ENCODE peak calls at places on chromosome 19, in five cellular contexts. S is brain microvascular endothelial cell, O is cardiac muscle cell, H is breast epithelium, C is neural progenitor cell. D is an unnamed sample. For H3K36me3, the result is how much of the 10 kb centered on the place peaks cover.

GRCh38 chr19:39792999-39793546 is 14.4 kb downstream of the LEUTX start:
- DNase-seq in H (peak), O (peak), S (peak), C (peak), D (peak)

GRCh38 chr19:6602729-6603114 is 11.8 kb upstream of the CD70 start:
- DNase-seq in O (no peak), S (no peak), H (no peak), C (no peak), D (no peak)

GRCh38 chr19:23699521-23699860 is 12.5 kb upstream of the ZNF675 start:
- DNase-seq in O (no peak), H (no peak), S (no peak), C (no peak), D (no peak)

GRCh38 chr19:18668252-18668631 is 15.2 kb upstream of the CRTC1 start:
- DNase-seq in H (no peak), S (no peak), C (no peak), O (no peak), D (no peak)

GRCh38 chr19:19820774-19821315 is 705 bp downstream of the ZNF506 start:
- DNase-seq in S (peak), C (no peak), O (peak), H (no peak), D (no peak)

GRCh38 chr19:55160128-55160985 is 2.8 kb upstream of the TNNI3 start:
- DNase-seq in C (peak), S (peak), H (peak), O (peak), D (peak)

GRCh38 chr19:2268480-2268830 is 12.2 kb upstream of the JSRP1 start:
- DNase-seq in H (no peak), C (no peak), S (no peak), O (no peak), D (no peak)

GRCh38 chr19:10230904-10231623 is at the start of gene S1PR2:
- DNase-seq in O (peak), C (peak), H (peak), S (peak), D (peak)

GRCh38 chr19:35899547-35900214 is 659 bp downstream of the NFKBID start:
- DNase-seq in C (peak), H (peak), O (peak), S (peak), D (peak)

GRCh38 chr19:53545271-53546065 is 7.5 kb downstream of the ZNF331 start:
- DNase-seq in S (peak), H (no peak), O (no peak), C (no peak), D (peak)

GRCh38 chr19:9967326-9967725 is 31.0 kb upstream of the OLFM2 start:
- DNase-seq in O (peak), S (no peak), C (no peak), H (no peak), D (no peak)

GRCh38 chr19:4057913-4058695 is 8.6 kb downstream of the ZBTB7A start:
- DNase-seq in C (no peak), H (peak), S (peak), O (peak), D (peak)

GRCh38 chr19:2259331-2259730 is 3.1 kb upstream of the JSRP1 start:
- DNase-seq in C (no peak), O (no peak), S (no peak), H (no peak), D (no peak)

GRCh38 chr19:30391554-30392551 is 19.7 kb downstream of the ZNF536 start:
- DNase-seq in S (no peak), O (peak), C (peak), H (no peak), D (peak)

GRCh38 chr19:23033721-23034120 is 30.7 kb upstream of the ZNF728 start:
- DNase-seq in C (no peak), H (no peak), O (no peak), S (no peak), D (no peak)

GRCh38 chr19:12943437-12944044 is 2.1 kb upstream of the RAD23A start:
- DNase-seq in H (no peak), C (no peak), O (no peak), S (no peak), D (peak)

GRCh38 chr19:50812474-50812873 is 11.1 kb downstream of the KLK1 start:
- DNase-seq in O (no peak), S (no peak), C (no peak), H (no peak), D (no peak)

GRCh38 chr19:33956941-33957340 is 160.3 kb downstream of the KCTD15 start:
- DNase-seq in S (no peak), C (no peak), H (no peak), O (no peak), D (no peak)

GRCh38 chr19:29285187-29285687 is 72.3 kb upstream of the UQCRFS1 start:
- DNase-seq in H (no peak), C (no peak), O (no peak), S (no peak), D (no peak)

GRCh38 chr19:10774893-10775292 is 57.0 kb downstream of the DNM2 start:
- DNase-seq in S (no peak), H (no peak), O (no peak), C (no peak), D (no peak)

GRCh38 chr19:4624733-4625362 is 14.5 kb upstream of the TNFAIP8L1 start:
- DNase-seq in S (no peak), C (peak), H (no peak), O (peak), D (peak)

GRCh38 chr19:50158577-50158976 is 4.5 kb downstream of the IZUMO2 start:
- DNase-seq in O (no peak), C (no peak), S (no peak), H (no peak), D (no peak)

GRCh38 chr19:29620931-29621351 is 14.9 kb downstream of the POP4 start:
- DNase-seq in H (no peak), O (no peak), C (no peak), S (no peak), D (peak)

GRCh38 chr19:4009990-4010807 is 2.7 kb downstream of the PIAS4 start:
- DNase-seq in C (no peak), O (no peak), H (no peak), S (no peak), D (peak)

GRCh38 chr19:24033962-24034342 is 53.0 kb upstream of the ZNF254 start:
- DNase-seq in O (peak), H (peak), S (peak), C (peak), D (peak)

GRCh38 chr19:27718262-27718661 is 1494.7 kb downstream of the UQCRFS1 start:
- DNase-seq in H (no peak), O (no peak), C (no peak), S (no peak), D (no peak)

GRCh38 chr19:11377237-11377636 is 2.8 kb downstream of the SWSAP1 start:
- DNase-seq in O (peak), H (no peak), C (no peak), S (peak), D (no peak)

GRCh38 chr19:16548956-16549355 is 6.7 kb upstream of the CHERP start:
- DNase-seq in O (no peak), C (no peak), H (no peak), S (no peak), D (no peak)

GRCh38 chr19:2627319-2627829 is 75.1 kb downstream of the GNG7 start:
- DNase-seq in C (no peak), H (peak), O (peak), S (peak), D (peak)

GRCh38 chr19:38425810-38426466 is at the start of gene RASGRP4:
- DNase-seq in S (no peak), O (peak), C (no peak), H (no peak), D (peak)

GRCh38 chr19:17538684-17539287 is 16.7 kb upstream of the COLGALT1 start:
- DNase-seq in O (no peak), S (no peak), H (no peak), C (no peak), D (no peak)

GRCh38 chr19:35045667-35046300 is 4.3 kb downstream of the HPN start:
- DNase-seq in S (peak), O (peak), C (peak), H (no peak), D (peak)

DNA sequence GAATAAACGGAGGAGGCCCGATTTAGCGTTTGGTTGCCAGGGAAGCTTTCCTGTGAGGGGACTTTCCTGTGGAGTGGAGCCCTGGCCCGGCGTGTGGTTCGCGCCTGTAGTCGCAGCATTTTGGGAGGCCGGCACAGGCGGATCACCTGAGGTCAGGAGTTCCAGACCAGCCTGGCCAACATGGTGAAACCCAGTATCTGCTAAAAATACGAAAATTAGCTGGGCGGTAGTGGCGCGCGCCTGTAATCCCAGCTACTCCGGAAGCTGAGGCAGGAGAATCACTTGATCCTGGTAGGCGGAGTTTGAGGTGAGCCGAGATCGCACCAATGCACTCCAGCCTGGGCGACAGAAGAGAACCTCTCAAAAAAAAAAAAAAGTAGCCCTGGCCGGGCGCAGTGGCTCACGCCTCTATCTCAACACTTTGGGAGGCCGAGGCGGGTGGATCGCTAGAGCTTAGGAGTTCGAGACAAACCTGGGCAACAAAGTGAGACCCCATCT is 6.9 kb downstream of the KANK3 start:
- DNase-seq in H (no peak), O (no peak), C (peak), S (no peak), D (no peak)
- H3K4me3 ChIP-seq in H (no peak), O (no peak), C (no peak), S (no peak), D (no peak)

GRCh38 chr19:15262011-15262410 is 29.8 kb upstream of the EPHX3 start:
- DNase-seq in H (no peak), O (no peak), C (no peak), S (no peak), D (no peak)

GRCh38 chr19:15264933-15265206 is 32.6 kb upstream of the EPHX3 start:
- DNase-seq in C (no peak), H (no peak), S (no peak), O (no peak), D (no peak)

GRCh38 chr19:15264061-15264932 is 32.0 kb upstream of the EPHX3 start:
- DNase-seq in S (peak), H (peak), C (peak), O (peak), D (peak)

GRCh38 chr19:15265214-15265613 is 33.0 kb upstream of the EPHX3 start:
- DNase-seq in H (no peak), C (no peak), O (no peak), S (no peak), D (no peak)

GRCh38 chr19:15263361-15263985 is 31.2 kb upstream of the EPHX3 start:
- DNase-seq in O (no peak), C (no peak), H (peak), S (no peak), D (no peak)
- H3K36me3 ChIP-seq in O (half or more), C (under half), H (under half), S (half or more), D (half or more)

GRCh38 chr19:590396-590745 is 690 bp downstream of the HCN2 start:
- DNase-seq in C (peak), S (no peak), O (peak), H (no peak), D (peak)

GRCh38 chr19:592101-592500 is 2.4 kb downstream of the HCN2 start:
- DNase-seq in S (no peak), O (no peak), H (no peak), C (no peak), D (no peak)

GRCh38 chr19:590750-591098 is 1.0 kb downstream of the HCN2 start:
- DNase-seq in C (no peak), O (no peak), S (no peak), H (no peak), D (peak)

GRCh38 chr19:589693-590395 is at the start of gene HCN2:
- DNase-seq in S (no peak), O (no peak), C (no peak), H (no peak), D (peak)

DNA sequence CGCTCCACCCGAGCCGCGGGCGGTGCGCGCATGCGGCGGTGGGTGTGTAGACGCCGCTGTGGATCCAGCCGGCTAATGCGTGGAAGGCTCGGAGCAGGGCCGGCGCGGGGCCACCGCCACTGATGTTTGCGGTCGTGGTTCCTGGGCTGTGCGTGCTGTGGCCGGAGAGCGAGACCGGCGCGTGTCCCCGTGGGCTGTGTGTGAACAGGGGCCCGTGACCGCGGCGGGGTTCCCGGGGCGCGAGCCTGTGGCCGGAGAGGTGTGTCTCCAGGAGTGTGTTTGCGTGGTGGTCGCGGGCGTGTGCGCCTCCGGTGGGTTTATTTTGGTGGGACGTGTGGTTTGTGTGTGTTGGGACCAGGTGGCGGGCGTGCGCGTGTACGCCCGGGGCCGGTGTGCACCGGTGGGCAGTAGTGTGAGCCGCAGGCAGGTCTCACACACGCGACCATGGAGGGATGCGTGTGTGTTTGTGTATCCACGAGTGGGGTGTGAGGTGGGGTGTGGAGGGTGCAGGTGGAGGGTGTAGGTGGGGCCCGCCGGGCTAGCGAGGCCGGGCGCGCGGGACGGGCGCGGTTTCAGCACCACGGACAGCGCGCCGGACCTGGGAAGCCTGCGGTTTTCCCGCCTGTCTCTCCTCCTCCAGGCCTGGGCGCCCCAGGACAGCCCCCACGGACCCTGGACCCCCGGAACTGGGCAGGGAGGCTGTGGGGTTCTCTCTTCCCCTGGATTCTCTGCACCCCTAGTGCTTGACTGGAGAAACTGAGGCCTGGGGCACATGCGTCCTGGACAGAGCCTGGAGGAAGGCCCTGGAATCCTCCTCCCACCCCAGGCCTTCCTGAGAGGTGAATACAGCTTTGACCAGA is 1.6 kb downstream of the HCN2 start:
- DNase-seq in O (peak), S (no peak), C (peak), H (no peak), D (peak)
- H3K4me3 ChIP-seq in O (no peak), S (peak), C (no peak), H (no peak), D (no peak)

DNA sequence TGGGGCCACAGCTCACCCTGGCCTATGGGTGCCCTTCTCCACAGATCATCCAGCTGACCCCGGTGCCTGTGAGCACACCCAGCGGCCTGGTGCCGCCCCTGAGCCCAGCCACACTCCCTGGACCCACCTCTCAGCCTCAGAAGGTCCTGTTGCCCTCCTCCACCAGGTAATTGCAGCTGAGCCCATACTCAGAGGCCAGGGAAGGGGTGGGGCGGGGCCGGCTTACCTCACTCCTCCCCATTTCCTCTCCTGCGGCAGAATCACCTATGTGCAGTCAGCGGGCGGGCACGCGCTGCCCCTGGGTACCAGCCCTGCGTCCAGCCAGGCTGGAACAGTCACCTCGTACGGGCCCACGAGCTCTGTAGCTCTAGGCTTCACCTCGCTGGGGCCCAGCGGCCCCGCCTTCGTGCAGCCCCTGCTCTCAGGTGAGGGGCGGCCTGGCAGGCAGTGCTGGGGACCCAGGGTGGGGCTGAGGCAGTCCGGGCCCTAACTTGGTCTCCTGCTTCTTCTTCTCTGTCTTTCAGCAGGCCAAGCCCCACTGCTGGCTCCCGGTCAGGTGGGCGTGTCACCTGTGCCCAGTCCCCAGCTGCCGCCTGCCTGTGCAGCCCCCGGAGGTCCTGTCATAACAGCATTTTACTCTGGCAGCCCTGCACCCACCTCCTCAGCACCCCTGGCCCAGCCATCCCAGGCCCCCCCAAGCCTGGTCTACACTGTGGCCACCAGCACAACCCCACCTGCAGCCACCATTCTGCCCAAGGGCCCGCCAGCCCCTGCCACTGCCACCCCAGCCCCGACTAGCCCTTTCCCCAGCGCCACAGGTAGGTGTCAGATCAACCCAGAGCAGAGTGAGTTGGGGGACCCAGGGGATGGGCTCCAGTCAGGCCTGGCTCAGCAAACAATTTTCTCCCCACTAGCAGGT is 9.6 kb upstream of the PRR19 start:
- DNase-seq in S (no peak), O (no peak), H (no peak), C (no peak), D (no peak)
- H3K36me3 ChIP-seq in S (half or more), O (under half), H (under half), C (under half), D (under half)

DNA sequence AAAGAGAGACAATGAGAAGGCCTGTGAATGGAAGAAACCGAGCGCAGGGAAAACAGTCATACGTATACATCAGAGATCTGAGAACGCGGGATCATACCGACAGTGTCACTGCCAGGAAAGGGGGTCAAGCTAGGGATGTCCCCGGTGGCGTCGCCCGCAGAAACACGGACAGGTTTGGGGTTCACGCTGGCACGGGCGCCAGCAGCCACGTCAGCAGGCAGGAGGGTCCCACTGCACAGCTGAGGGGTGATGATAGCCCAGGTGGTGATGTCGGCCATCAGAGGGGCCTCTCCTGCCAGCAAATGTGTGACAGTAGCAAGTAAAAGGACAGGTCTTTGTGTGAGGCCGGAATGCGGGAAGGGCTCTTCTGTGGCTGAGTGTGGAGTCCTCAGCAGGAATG is 3.4 kb upstream of the ZNF229 start:
- DNase-seq in H (no peak), C (no peak), S (no peak), O (no peak), D (no peak)
- H3K4me3 ChIP-seq in H (no peak), C (no peak), S (no peak), O (no peak), D (no peak)

GRCh38 chr19:48915757-48916156 is 15.6 kb downstream of the NUCB1 start:
- DNase-seq in O (no peak), C (no peak), S (no peak), H (no peak), D (no peak)
- H3K36me3 ChIP-seq in O (under half), C (under half), S (half or more), H (under half), D (under half)

D was measured in H7.